ENCODE peak calls at places on chromosomes 13 and 19, in five cellular contexts. L, O, K, N and X are unnamed samples.

GRCh38 chr19:57068921-57069697 is 50.7 kb upstream of the USP29 start:
- DNase-seq in L (no peak), K (peak; percentile 45), O (no peak), N (no peak), X (peak; percentile 10)

GRCh38 chr19:1407662-1408299 is 395 bp downstream of the DAZAP1 start:
- DNase-seq in O (no peak), L (no peak), N (no peak), K (no peak), X (peak; percentile 30)

GRCh38 chr13:110887955-110888333 is 26.9 kb downstream of the ANKRD10 start:
- DNase-seq in L (no peak), O (no peak), N (no peak), K (no peak), X (no peak)

GRCh38 chr19:33797821-33798633 is 1.4 kb downstream of the KCTD15 start:
- DNase-seq in L (no peak), O (no peak), K (peak; percentile 77), N (no peak), X (no peak)

GRCh38 chr13:54356849-54357248 is 1328.2 kb downstream of the OLFM4 start:
- DNase-seq in L (no peak), K (peak; percentile 49), N (no peak), O (no peak), X (no peak)

GRCh38 chr19:48295458-48295857 is 25.6 kb downstream of the ZNF114 start:
- DNase-seq in K (no peak), O (peak; percentile 59), N (no peak), L (no peak), X (no peak)

GRCh38 chr13:97559030-97559429 is 125.1 kb downstream of the RAP2A start:
- DNase-seq in N (no peak), O (no peak), L (no peak), K (no peak), X (no peak)

GRCh38 chr19:52444506-52444905 is 8.8 kb upstream of the ZNF578 start:
- DNase-seq in K (no peak), O (no peak), N (no peak), L (no peak), X (no peak)

GRCh38 chr19:7596191-7596937 is 701 bp downstream of the CAMSAP3 start:
- DNase-seq in K (no peak), L (no peak), O (no peak), N (no peak), X (no peak)

GRCh38 chr13:110283661-110284516 is 23.1 kb downstream of the COL4A1 start:
- DNase-seq in L (no peak), O (no peak), N (no peak), K (no peak), X (no peak)

GRCh38 chr13:50485979-50486935 is 357.2 kb downstream of the DLEU7 start:
- DNase-seq in K (peak; percentile 87), O (no peak), L (no peak), N (no peak), X (no peak)

GRCh38 chr19:12779162-12779993 is 4.0 kb upstream of the HOOK2 start:
- DNase-seq in K (peak; percentile 71), O (no peak), L (no peak), N (no peak), X (peak; percentile 37)

GRCh38 chr13:71320452-71320851 is 546.6 kb downstream of the DACH1 start:
- DNase-seq in K (peak; percentile 46), N (no peak), L (no peak), O (no peak), X (peak; percentile 7)

GRCh38 chr13:65342938-65343337 is 1887.2 kb downstream of the PCDH9 start:
- DNase-seq in N (no peak), K (no peak), O (no peak), L (no peak), X (no peak)

GRCh38 chr13:113625965-113626661 is 31.9 kb downstream of the ATP4B start:
- DNase-seq in L (no peak), O (peak; percentile 36), K (peak; percentile 7), N (no peak), X (no peak)

GRCh38 chr19:18429717-18430416 is 8.1 kb downstream of the ISYNA1 start:
- DNase-seq in O (no peak), L (no peak), K (peak; percentile 51), N (no peak), X (peak; percentile 53)

GRCh38 chr19:42193706-42194105 is 23.8 kb downstream of the DEDD2 start:
- DNase-seq in N (no peak), K (no peak), O (no peak), L (no peak), X (no peak)

GRCh38 chr19:35248310-35249145 is at the start of gene LSR:
- DNase-seq in O (peak; percentile 98), K (peak; percentile 97), N (peak; percentile 70), L (peak; percentile 91), X (no peak)

GRCh38 chr13:20140487-20140886 is 20.4 kb downstream of the GJA3 start:
- DNase-seq in O (no peak), L (no peak), N (no peak), K (no peak), X (no peak)

GRCh38 chr13:77893066-77893465 is 25.6 kb downstream of the EDNRB start:
- DNase-seq in N (no peak), L (no peak), O (no peak), K (no peak), X (no peak)

GRCh38 chr19:4986471-4986888 is 17.6 kb downstream of the KDM4B start:
- DNase-seq in N (no peak), K (no peak), L (no peak), O (no peak), X (no peak)

GRCh38 chr19:14470031-14470876 is 4.9 kb downstream of the PTGER1 start:
- DNase-seq in K (no peak), O (no peak), L (no peak), N (no peak), X (no peak)

GRCh38 chr13:50130686-50131051 is 115.4 kb downstream of the KCNRG start:
- DNase-seq in N (no peak), L (no peak), K (no peak), O (peak; percentile 47), X (no peak)

GRCh38 chr19:10110076-10110971 is 1.2 kb upstream of the P2RY11 start:
- DNase-seq in L (no peak), O (no peak), N (no peak), K (no peak), X (no peak)

GRCh38 chr13:112814905-112815585 is 125.2 kb downstream of the ATP11A start:
- DNase-seq in L (no peak), K (no peak), O (no peak), N (no peak), X (no peak)

GRCh38 chr13:113758651-113759524 is at the start of gene TMEM255B:
- DNase-seq in N (peak; percentile 59), K (peak; percentile 77), L (peak; percentile 62), O (peak; percentile 81), X (peak; percentile 58)

GRCh38 chr13:50080856-50081105 is 65.5 kb downstream of the KCNRG start:
- DNase-seq in K (no peak), N (no peak), O (no peak), L (no peak), X (no peak)

GRCh38 chr13:44853641-44854040 is 135.6 kb downstream of the NUFIP1 start:
- DNase-seq in L (no peak), O (peak; percentile 83), N (no peak), K (no peak), X (no peak)

GRCh38 chr13:20105161-20105689 is 55.6 kb downstream of the GJA3 start:
- DNase-seq in O (no peak), L (no peak), N (no peak), K (no peak), X (no peak)

GRCh38 chr19:47094557-47095517 is 18.7 kb downstream of the ZC3H4 start:
- DNase-seq in K (no peak), L (no peak), N (no peak), O (peak; percentile 88), X (peak; percentile 80)

GRCh38 chr19:8640402-8641004 is 10.1 kb downstream of the NFILZ start:
- DNase-seq in K (no peak), N (no peak), O (peak; percentile 66), L (no peak), X (no peak)

GRCh38 chr13:98384739-98385138 is 192.2 kb downstream of the STK24 start:
- DNase-seq in N (no peak), O (no peak), L (no peak), K (no peak), X (no peak)

GRCh38 chr13:48640767-48641166 is 13.0 kb upstream of the CYSLTR2 start:
- DNase-seq in L (no peak), K (no peak), O (no peak), N (no peak), X (peak; percentile 38)

GRCh38 chr19:12965017-12965811 is 4.2 kb upstream of the DAND5 start:
- DNase-seq in K (peak; percentile 88), N (peak; percentile 61), O (peak; percentile 86), L (no peak), X (peak; percentile 89)

GRCh38 chr19:39918183-39918651 is 16.2 kb downstream of the FCGBP start:
- DNase-seq in L (no peak), N (no peak), O (no peak), K (no peak), X (no peak)

GRCh38 chr13:99151516-99151915 is 49.1 kb upstream of the UBAC2 start:
- DNase-seq in N (no peak), L (no peak), O (no peak), K (no peak), X (no peak)

GRCh38 chr19:45780448-45781281 is 1.6 kb downstream of the DMPK start:
- DNase-seq in K (no peak), N (no peak), L (no peak), O (no peak), X (no peak)

GRCh38 chr13:30319130-30319529 is 11.8 kb upstream of the KATNAL1 start:
- DNase-seq in N (no peak), K (no peak), O (no peak), L (no peak), X (no peak)

GRCh38 chr19:50465986-50466771 is 10.1 kb upstream of the EMC10 start:
- DNase-seq in O (no peak), N (no peak), K (peak; percentile 84), L (no peak), X (no peak)